ENCODE peak calls at places on chromosome 6, in eight cellular contexts. One of them, this sample, is unnamed.
A peak's percentile ranks its signal among the peaks of the same experiment; 100 is the strongest.

GRCh38 chr6:105402090-105402980 is 547 bp downstream of the PREP start:
- DNase-seq in mammary epithelial cell: peak; percentile 41
- DNase-seq in astrocyte: peak; percentile 38
- DNase-seq in H1: no peak
- DNase-seq in IMR-90: peak; percentile 36
- DNase-seq in NT2/D1: no peak
- DNase-seq in PC-3: peak; percentile 7
- DNase-seq in GM23248: peak; percentile 70
- DNase-seq in this sample: peak; percentile 25

GRCh38 chr6:116210750-116211425 is 43.0 kb downstream of the TSPYL4 start:
- DNase-seq in mammary epithelial cell: peak; percentile 91
- DNase-seq in astrocyte: peak; percentile 79
- DNase-seq in H1: no peak
- DNase-seq in IMR-90: peak; percentile 74
- DNase-seq in NT2/D1: no peak
- DNase-seq in PC-3: peak; percentile 46
- DNase-seq in GM23248: peak; percentile 78
- DNase-seq in this sample: no peak

GRCh38 chr6:111487656-111488055 is 4.6 kb upstream of the REV3L start:
- DNase-seq in mammary epithelial cell: peak; percentile 82
- DNase-seq in astrocyte: peak; percentile 68
- DNase-seq in H1: no peak
- DNase-seq in IMR-90: peak; percentile 88
- DNase-seq in NT2/D1: no peak
- DNase-seq in PC-3: peak; percentile 35
- DNase-seq in GM23248: peak; percentile 89
- DNase-seq in this sample: no peak

GRCh38 chr6:125658125-125658524 is 91.3 kb upstream of the HEY2 start:
- DNase-seq in mammary epithelial cell: no peak
- DNase-seq in astrocyte: no peak
- DNase-seq in H1: no peak
- DNase-seq in IMR-90: no peak
- DNase-seq in NT2/D1: no peak
- DNase-seq in PC-3: no peak
- DNase-seq in GM23248: no peak
- DNase-seq in this sample: no peak

GRCh38 chr6:157380458-157380778 is 572 bp upstream of the ZDHHC14 start:
- DNase-seq in mammary epithelial cell: no peak
- DNase-seq in astrocyte: no peak
- DNase-seq in H1: no peak
- DNase-seq in IMR-90: no peak
- DNase-seq in NT2/D1: no peak
- DNase-seq in PC-3: no peak
- DNase-seq in GM23248: no peak
- DNase-seq in this sample: no peak

GRCh38 chr6:84635081-84635745 is 129.2 kb downstream of the TBX18 start:
- DNase-seq in mammary epithelial cell: peak; percentile 19
- DNase-seq in astrocyte: peak; percentile 89
- DNase-seq in H1: no peak
- DNase-seq in IMR-90: peak; percentile 58
- DNase-seq in NT2/D1: no peak
- DNase-seq in PC-3: no peak
- DNase-seq in GM23248: peak; percentile 62
- DNase-seq in this sample: no peak

GRCh38 chr6:46170357-46171289 is at the start of gene ENPP5:
- DNase-seq in mammary epithelial cell: peak; percentile 86
- DNase-seq in astrocyte: no peak
- DNase-seq in H1: peak; percentile 90
- DNase-seq in IMR-90: no peak
- DNase-seq in NT2/D1: peak; percentile 61
- DNase-seq in PC-3: peak; percentile 9
- DNase-seq in GM23248: peak; percentile 34
- DNase-seq in this sample: no peak

GRCh38 chr6:137967689-137968467 is 100.8 kb downstream of the TNFAIP3 start:
- DNase-seq in mammary epithelial cell: peak; percentile 19
- DNase-seq in astrocyte: no peak
- DNase-seq in H1: no peak
- DNase-seq in IMR-90: no peak
- DNase-seq in NT2/D1: no peak
- DNase-seq in PC-3: no peak
- DNase-seq in GM23248: peak; percentile 55
- DNase-seq in this sample: no peak

GRCh38 chr6:144285798-144286502 is 815 bp downstream of the UTRN start:
- DNase-seq in mammary epithelial cell: peak; percentile 39
- DNase-seq in astrocyte: peak; percentile 39
- DNase-seq in H1: no peak
- DNase-seq in IMR-90: peak; percentile 30
- DNase-seq in NT2/D1: no peak
- DNase-seq in PC-3: peak; percentile 57
- DNase-seq in GM23248: peak; percentile 74
- DNase-seq in this sample: peak; percentile 24

GRCh38 chr6:53347921-53348435 is 772 bp downstream of the ELOVL5 start:
- DNase-seq in mammary epithelial cell: peak; percentile 50
- DNase-seq in astrocyte: peak; percentile 46
- DNase-seq in H1: no peak
- DNase-seq in IMR-90: peak; percentile 52
- DNase-seq in NT2/D1: no peak
- DNase-seq in PC-3: peak; percentile 46
- DNase-seq in GM23248: peak; percentile 84
- DNase-seq in this sample: peak; percentile 54

GRCh38 chr6:55882731-55883595 is 7.6 kb upstream of the BMP5 start:
- DNase-seq in mammary epithelial cell: peak; percentile 73
- DNase-seq in astrocyte: peak; percentile 87
- DNase-seq in H1: no peak
- DNase-seq in IMR-90: peak; percentile 84
- DNase-seq in NT2/D1: no peak
- DNase-seq in PC-3: peak; percentile 95
- DNase-seq in GM23248: peak; percentile 60
- DNase-seq in this sample: no peak

GRCh38 chr6:148146717-148147116 is 195.9 kb upstream of the SASH1 start:
- DNase-seq in mammary epithelial cell: peak; percentile 76
- DNase-seq in astrocyte: peak; percentile 54
- DNase-seq in H1: peak; percentile 3
- DNase-seq in IMR-90: peak; percentile 36
- DNase-seq in NT2/D1: no peak
- DNase-seq in PC-3: peak; percentile 84
- DNase-seq in GM23248: peak; percentile 1
- DNase-seq in this sample: no peak

GRCh38 chr6:2763876-2764540 is 1.2 kb upstream of the WRNIP1 start:
- DNase-seq in mammary epithelial cell: no peak
- DNase-seq in astrocyte: no peak
- DNase-seq in H1: no peak
- DNase-seq in IMR-90: no peak
- DNase-seq in NT2/D1: no peak
- DNase-seq in PC-3: no peak
- DNase-seq in GM23248: no peak
- DNase-seq in this sample: no peak

GRCh38 chr6:136969930-136970329 is 47.8 kb downstream of the SLC35D3 start:
- DNase-seq in mammary epithelial cell: peak; percentile 15
- DNase-seq in astrocyte: no peak
- DNase-seq in H1: no peak
- DNase-seq in IMR-90: no peak
- DNase-seq in NT2/D1: no peak
- DNase-seq in PC-3: peak; percentile 20
- DNase-seq in GM23248: no peak
- DNase-seq in this sample: no peak

GRCh38 chr6:161639772-161640171 is 365.9 kb upstream of the AGPAT4 start:
- DNase-seq in mammary epithelial cell: no peak
- DNase-seq in astrocyte: peak; percentile 7
- DNase-seq in H1: no peak
- DNase-seq in IMR-90: no peak
- DNase-seq in NT2/D1: no peak
- DNase-seq in PC-3: no peak
- DNase-seq in GM23248: no peak
- DNase-seq in this sample: no peak

GRCh38 chr6:143059616-143060353 is 904 bp upstream of the AIG1 start:
- DNase-seq in mammary epithelial cell: peak; percentile 97
- DNase-seq in astrocyte: peak; percentile 93
- DNase-seq in H1: no peak
- DNase-seq in IMR-90: peak; percentile 87
- DNase-seq in NT2/D1: no peak
- DNase-seq in PC-3: peak; percentile 93
- DNase-seq in GM23248: peak; percentile 76
- DNase-seq in this sample: peak; percentile 97

GRCh38 chr6:16741112-16742016 is 19.9 kb downstream of the ATXN1 start:
- DNase-seq in mammary epithelial cell: peak; percentile 94
- DNase-seq in astrocyte: peak; percentile 100
- DNase-seq in H1: no peak
- DNase-seq in IMR-90: peak; percentile 98
- DNase-seq in NT2/D1: no peak
- DNase-seq in PC-3: peak; percentile 78
- DNase-seq in GM23248: peak; percentile 95
- DNase-seq in this sample: no peak

GRCh38 chr6:3389390-3390167 is 67.3 kb downstream of the SLC22A23 start:
- DNase-seq in mammary epithelial cell: peak; percentile 72
- DNase-seq in astrocyte: peak; percentile 93
- DNase-seq in H1: no peak
- DNase-seq in IMR-90: peak; percentile 16
- DNase-seq in NT2/D1: no peak
- DNase-seq in PC-3: no peak
- DNase-seq in GM23248: peak; percentile 95
- DNase-seq in this sample: no peak

GRCh38 chr6:33892581-33893346 is 89.0 kb upstream of the MLN start:
- DNase-seq in mammary epithelial cell: no peak
- DNase-seq in astrocyte: no peak
- DNase-seq in H1: no peak
- DNase-seq in IMR-90: no peak
- DNase-seq in NT2/D1: no peak
- DNase-seq in PC-3: no peak
- DNase-seq in GM23248: no peak
- DNase-seq in this sample: no peak

GRCh38 chr6:150627154-150627553 is 27.5 kb downstream of the PLEKHG1 start:
- DNase-seq in mammary epithelial cell: no peak
- DNase-seq in astrocyte: no peak
- DNase-seq in H1: no peak
- DNase-seq in IMR-90: no peak
- DNase-seq in NT2/D1: no peak
- DNase-seq in PC-3: no peak
- DNase-seq in GM23248: no peak
- DNase-seq in this sample: no peak
- H3K9ac ChIP-seq in mammary epithelial cell: no peak overlapping the region
- H3K9ac ChIP-seq in astrocyte: no peak overlapping the region
- H3K9ac ChIP-seq in H1: no peak overlapping the region
- H3K9ac ChIP-seq in IMR-90: no peak overlapping the region
- H3K9ac ChIP-seq in NT2/D1: no peak overlapping the region
- H3K9ac ChIP-seq in PC-3: no peak overlapping the region
- H3K9ac ChIP-seq in GM23248: no peak overlapping the region
- H3K9ac ChIP-seq in this sample: no peak overlapping the region

DNA sequence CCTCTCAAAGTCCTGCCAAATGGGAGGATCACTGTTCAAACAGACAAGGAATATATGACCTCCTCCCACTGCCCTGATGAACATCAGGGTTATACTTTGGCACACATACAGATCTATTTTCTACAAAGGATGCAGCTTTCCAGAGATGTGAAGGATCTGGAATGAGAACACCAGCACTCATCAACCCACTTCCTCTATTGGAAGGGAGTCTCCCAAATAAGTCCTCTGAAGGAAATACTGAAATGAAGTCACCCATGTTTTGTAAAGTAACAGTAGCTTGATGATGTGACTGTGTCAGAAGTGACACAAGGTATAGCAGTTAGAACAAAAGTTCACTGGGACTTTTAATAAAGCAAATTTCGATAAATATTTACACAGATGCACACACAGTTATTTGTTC is 104.9 kb downstream of the OGFRL1 start:
- DNase-seq in mammary epithelial cell: no peak
- DNase-seq in astrocyte: no peak
- DNase-seq in H1: no peak
- DNase-seq in IMR-90: peak; percentile 39
- DNase-seq in NT2/D1: no peak
- DNase-seq in PC-3: peak; percentile 61
- DNase-seq in GM23248: peak; percentile 55
- DNase-seq in this sample: no peak
- H3K9ac ChIP-seq in mammary epithelial cell: no peak overlapping the region
- H3K9ac ChIP-seq in astrocyte: no peak overlapping the region
- H3K9ac ChIP-seq in H1: no peak overlapping the region
- H3K9ac ChIP-seq in IMR-90: peak overlapping the region; percentile 68
- H3K9ac ChIP-seq in NT2/D1: no peak overlapping the region
- H3K9ac ChIP-seq in PC-3: no peak overlapping the region
- H3K9ac ChIP-seq in GM23248: peak overlapping the region; percentile 17
- H3K9ac ChIP-seq in this sample: no peak overlapping the region

DNA sequence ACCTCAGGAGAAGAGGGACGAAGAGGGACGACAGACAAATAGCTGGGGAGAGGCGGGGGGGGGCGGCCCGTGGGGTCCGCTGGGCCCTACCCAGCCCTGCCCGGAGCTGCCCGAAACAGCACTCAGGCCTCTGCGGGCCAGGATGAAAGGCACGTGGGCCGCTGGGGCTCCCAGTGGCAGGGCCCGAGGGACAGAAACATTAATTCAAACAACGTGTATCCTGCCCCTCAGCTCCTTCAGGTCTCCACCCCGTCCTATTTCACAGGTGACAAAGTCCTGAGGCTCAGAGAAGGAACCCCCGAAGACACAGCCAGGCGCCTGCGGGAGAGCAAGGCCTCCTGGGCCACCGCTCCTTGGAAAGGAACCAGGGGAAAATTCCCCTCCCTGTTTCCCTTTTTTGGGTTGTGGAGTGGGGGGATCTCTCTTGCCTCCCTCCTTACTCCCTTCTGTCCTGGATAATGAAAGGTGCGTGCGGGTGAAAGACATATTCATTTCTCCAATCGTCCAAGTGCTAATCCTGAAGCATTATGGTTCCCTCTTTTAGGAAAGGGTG is 93.3 kb downstream of the RNASET2 start:
- DNase-seq in mammary epithelial cell: no peak
- DNase-seq in astrocyte: no peak
- DNase-seq in H1: no peak
- DNase-seq in IMR-90: no peak
- DNase-seq in NT2/D1: no peak
- DNase-seq in PC-3: no peak
- DNase-seq in GM23248: no peak
- DNase-seq in this sample: no peak
- H3K9ac ChIP-seq in mammary epithelial cell: no peak overlapping the region
- H3K9ac ChIP-seq in astrocyte: peak overlapping the region; percentile 38
- H3K9ac ChIP-seq in H1: peak overlapping the region; percentile 29
- H3K9ac ChIP-seq in IMR-90: no peak overlapping the region
- H3K9ac ChIP-seq in NT2/D1: peak overlapping the region; percentile 64
- H3K9ac ChIP-seq in PC-3: no peak overlapping the region
- H3K9ac ChIP-seq in GM23248: no peak overlapping the region
- H3K9ac ChIP-seq in this sample: peak overlapping the region; percentile 27

DNA sequence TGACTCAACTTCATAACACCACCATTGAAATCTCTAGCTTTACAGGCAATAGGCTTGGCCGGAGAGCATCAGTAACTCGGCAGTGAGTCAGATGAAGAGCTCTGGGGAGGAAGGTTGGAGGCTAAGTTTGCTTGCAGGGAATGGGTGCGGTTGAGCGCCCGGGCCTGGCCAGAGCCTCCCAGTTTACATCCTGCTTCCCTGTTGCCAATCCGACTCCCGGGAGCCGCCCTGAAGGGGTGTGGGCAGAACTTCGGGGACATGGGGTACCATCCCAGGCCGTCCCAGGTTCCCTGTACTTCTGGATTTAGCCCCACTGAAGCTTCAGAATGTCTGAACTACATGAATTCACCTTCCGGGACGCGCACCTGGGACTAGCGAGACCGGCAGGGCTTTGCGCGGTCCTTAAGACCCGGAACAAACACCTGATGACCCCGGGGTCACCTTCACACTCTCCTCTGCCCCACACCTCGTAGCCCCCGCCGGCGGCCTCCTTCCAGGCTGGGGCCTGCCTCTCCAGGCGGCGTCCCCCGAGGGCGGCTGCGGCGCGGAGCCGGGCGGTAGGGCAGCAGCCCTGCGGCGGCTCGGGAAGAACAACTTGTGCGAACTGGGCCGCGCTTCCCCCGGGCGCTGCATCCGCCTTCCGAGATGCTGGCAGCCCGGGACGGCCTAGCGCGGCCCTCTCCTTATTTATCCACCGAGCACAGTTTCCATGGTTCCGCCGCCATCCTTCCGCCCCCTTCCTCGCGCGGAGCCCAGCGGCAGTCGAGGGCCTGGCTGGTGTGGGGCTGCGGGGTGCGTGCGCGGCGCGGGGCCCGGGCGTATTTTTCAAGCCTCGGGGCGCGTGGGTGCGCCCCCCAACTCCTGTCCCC is 56.6 kb upstream of the RREB1 start:
- DNase-seq in mammary epithelial cell: no peak
- DNase-seq in astrocyte: peak; percentile 89
- DNase-seq in H1: no peak
- DNase-seq in IMR-90: peak; percentile 82
- DNase-seq in NT2/D1: no peak
- DNase-seq in PC-3: peak; percentile 96
- DNase-seq in GM23248: peak; percentile 78
- DNase-seq in this sample: no peak
- H3K9ac ChIP-seq in mammary epithelial cell: no peak overlapping the region
- H3K9ac ChIP-seq in astrocyte: peak overlapping the region; percentile 72
- H3K9ac ChIP-seq in H1: peak overlapping the region; percentile 48
- H3K9ac ChIP-seq in IMR-90: no peak overlapping the region
- H3K9ac ChIP-seq in NT2/D1: peak overlapping the region; percentile 76
- H3K9ac ChIP-seq in PC-3: peak overlapping the region; percentile 88
- H3K9ac ChIP-seq in GM23248: peak overlapping the region; percentile 69
- H3K9ac ChIP-seq in this sample: no peak overlapping the region